ENCODE peak calls at places on chromosome 17, in ten cellular contexts. V is left kidney; O is KBM-7; X is cerebellar cortex; J is NCI-H774; E is EL; Y is stimulated activated naive CD8-positive, alpha-beta T cell treated with anti-CD3 and anti-CD28 coated beads, Interleukin-15, Interleukin-2, amounts not matched to agents 100 U/mL and 50 U/mL, for 24 hours; T is heart right ventricle; S is NCI-H1436; H is stomach. P is an unnamed sample.

GRCh38 chr17:45335721-45336120 is 18.9 kb upstream of the MAP3K14 start:
- DNase-seq in V (no peak), O (no peak), X (no peak), J (no peak), E (no peak), Y (peak; percentile 0), T (no peak), S (no peak), H (no peak), P (no peak)

GRCh38 chr17:38693700-38694329 is 11.3 kb upstream of the MLLT6 start:
- DNase-seq in V (peak; percentile 56), O (no peak), X (peak; percentile 76), J (no peak), E (peak; percentile 48), Y (no peak), T (peak; percentile 96), S (no peak), H (peak; percentile 71), P (no peak)

GRCh38 chr17:65102788-65103187 is 34.4 kb upstream of the RGS9 start:
- DNase-seq in V (no peak), O (peak; percentile 53), X (no peak), J (no peak), E (peak; percentile 39), Y (no peak), T (no peak), S (no peak), H (no peak), P (no peak)

GRCh38 chr17:1941241-1942065 is 83.7 kb downstream of the RTN4RL1 start:
- DNase-seq in V (no peak), O (no peak), X (no peak), J (no peak), E (no peak), Y (no peak), T (no peak), S (no peak), H (no peak), P (no peak)

GRCh38 chr17:68148936-68149335 is 98.9 kb upstream of the AMZ2 start:
- DNase-seq in V (no peak), O (no peak), X (no peak), J (no peak), E (no peak), Y (no peak), T (no peak), S (no peak), H (no peak), P (no peak)

GRCh38 chr17:72943826-72944689 is 148.4 kb downstream of the SLC39A11 start:
- DNase-seq in V (no peak), O (no peak), X (peak; percentile 17), J (no peak), E (no peak), Y (no peak), T (no peak), S (no peak), H (no peak), P (no peak)

GRCh38 chr17:44747566-44747965 is 11.2 kb upstream of the ADAM11 start:
- DNase-seq in V (no peak), O (no peak), X (no peak), J (no peak), E (no peak), Y (no peak), T (no peak), S (no peak), H (no peak), P (no peak)

GRCh38 chr17:78645421-78646295 is 68.5 kb upstream of the DNAH17 start:
- DNase-seq in V (peak; percentile 36), O (peak; percentile 86), X (no peak), J (no peak), E (peak; percentile 41), Y (peak; percentile 66), T (peak; percentile 89), S (no peak), H (peak; percentile 57), P (no peak)

GRCh38 chr17:50830298-50830697 is 5.1 kb upstream of the WFIKKN2 start:
- DNase-seq in V (peak; percentile 73), O (no peak), X (no peak), J (no peak), E (no peak), Y (no peak), T (no peak), S (no peak), H (peak; percentile 65), P (no peak)

GRCh38 chr17:75546181-75546580 is 20.7 kb downstream of the LLGL2 start:
- DNase-seq in V (no peak), O (no peak), X (no peak), J (no peak), E (no peak), Y (no peak), T (no peak), S (no peak), H (no peak), P (no peak)

GRCh38 chr17:35244345-35245195 is 1.7 kb downstream of the SLFN5 start:
- DNase-seq in V (peak; percentile 47), O (peak; percentile 34), X (no peak), J (no peak), E (peak; percentile 98), Y (peak; percentile 91), T (peak; percentile 64), S (no peak), H (peak; percentile 66), P (no peak)

GRCh38 chr17:17568772-17569195 is 22.7 kb downstream of the PEMT start:
- DNase-seq in V (peak; percentile 77), O (peak; percentile 58), X (peak; percentile 46), J (no peak), E (peak; percentile 56), Y (peak; percentile 82), T (peak; percentile 68), S (peak; percentile 59), H (peak; percentile 92), P (no peak)

GRCh38 chr17:55436224-55437164 is 14.9 kb upstream of the MMD start:
- DNase-seq in V (no peak), O (no peak), X (no peak), J (no peak), E (no peak), Y (no peak), T (no peak), S (no peak), H (no peak), P (no peak)

GRCh38 chr17:81608605-81609004 is 28.3 kb downstream of the NPLOC4 start:
- DNase-seq in V (no peak), O (no peak), X (no peak), J (no peak), E (no peak), Y (no peak), T (no peak), S (no peak), H (no peak), P (no peak)

GRCh38 chr17:73566905-73567782 is 77.1 kb downstream of the SDK2 start:
- DNase-seq in V (no peak), O (no peak), X (no peak), J (no peak), E (no peak), Y (peak; percentile 31), T (no peak), S (no peak), H (no peak), P (no peak)

GRCh38 chr17:78781339-78782304 is at the start of gene CYTH1:
- DNase-seq in V (peak; percentile 69), O (no peak), X (no peak), J (peak; percentile 35), E (peak; percentile 44), Y (peak; percentile 61), T (no peak), S (peak; percentile 27), H (peak; percentile 45), P (no peak)

GRCh38 chr17:33680479-33680878 is 387.4 kb upstream of the ASIC2 start:
- DNase-seq in V (no peak), O (no peak), X (no peak), J (no peak), E (no peak), Y (no peak), T (peak; percentile 5), S (no peak), H (no peak), P (no peak)

GRCh38 chr17:82414548-82415281 is 3.4 kb upstream of the HEXD start:
- DNase-seq in V (peak; percentile 91), O (peak; percentile 80), X (peak; percentile 71), J (no peak), E (peak; percentile 63), Y (peak; percentile 82), T (peak; percentile 72), S (peak; percentile 41), H (peak; percentile 72), P (peak; percentile 69)

GRCh38 chr17:57594767-57595166 is 150.3 kb downstream of the CCDC182 start:
- DNase-seq in V (no peak), O (no peak), X (no peak), J (no peak), E (no peak), Y (no peak), T (no peak), S (no peak), H (no peak), P (no peak)

GRCh38 chr17:512311-512710 is 159.7 kb upstream of the RPH3AL start:
- DNase-seq in V (no peak), O (no peak), X (no peak), J (no peak), E (no peak), Y (no peak), T (no peak), S (no peak), H (no peak), P (no peak)

GRCh38 chr17:40936437-40936971 is 942 bp downstream of the KRT23 start:
- DNase-seq in V (peak; percentile 8), O (no peak), X (no peak), J (no peak), E (no peak), Y (no peak), T (no peak), S (no peak), H (no peak), P (no peak)

GRCh38 chr17:9138161-9138717 is 116.9 kb downstream of the NTN1 start:
- DNase-seq in V (no peak), O (no peak), X (no peak), J (no peak), E (no peak), Y (no peak), T (peak; percentile 62), S (no peak), H (no peak), P (no peak)

GRCh38 chr17:1931759-1932579 is 93.2 kb downstream of the RTN4RL1 start:
- DNase-seq in V (peak; percentile 79), O (no peak), X (peak; percentile 80), J (peak; percentile 11), E (no peak), Y (no peak), T (peak; percentile 25), S (peak; percentile 52), H (peak; percentile 77), P (no peak)

GRCh38 chr17:65231662-65232335 is 94.6 kb downstream of the RGS9 start:
- DNase-seq in V (peak; percentile 87), O (peak; percentile 77), X (peak; percentile 63), J (peak; percentile 67), E (peak; percentile 95), Y (peak; percentile 60), T (peak; percentile 40), S (peak; percentile 76), H (peak; percentile 37), P (peak; percentile 64)